ENCODE peak calls at places on chromosomes 3 and 15, in nine cellular contexts. H, Q, L, Z, U, N, Y, O and S are unnamed samples.

GRCh38 chr3:194112120-194113106 is 23.5 kb upstream of the HES1 start:
- DNase-seq in H (no peak), Q (no peak), L (no peak), Z (no peak), U (peak; percentile 97), N (no peak), Y (peak; percentile 91), O (peak; percentile 98), S (peak; percentile 72)

GRCh38 chr15:36803773-36804172 is 224.3 kb downstream of the CDIN1 start:
- DNase-seq in H (no peak), Q (no peak), L (no peak), Z (no peak), U (no peak), N (no peak), Y (no peak), O (no peak), S (no peak)

GRCh38 chr3:89571298-89571697 is 463.9 kb downstream of the EPHA3 start:
- DNase-seq in H (no peak), Q (peak; percentile 14), L (no peak), Z (no peak), U (no peak), N (no peak), Y (no peak), O (no peak), S (no peak)

GRCh38 chr3:61903931-61904657 is 342.7 kb downstream of the PTPRG start:
- DNase-seq in H (no peak), Q (peak; percentile 12), L (no peak), Z (no peak), U (no peak), N (no peak), Y (peak; percentile 15), O (peak; percentile 38), S (no peak)

GRCh38 chr15:99441427-99441766 is 124.4 kb upstream of the MEF2A start:
- DNase-seq in H (no peak), Q (no peak), L (no peak), Z (no peak), U (no peak), N (no peak), Y (no peak), O (no peak), S (no peak)

GRCh38 chr3:134685881-134686802 is 35.3 kb upstream of the KY start:
- DNase-seq in H (no peak), Q (no peak), L (no peak), Z (no peak), U (no peak), N (no peak), Y (no peak), O (peak; percentile 42), S (no peak)

GRCh38 chr15:50426428-50426827 is 2.2 kb downstream of the USP8 start:
- DNase-seq in H (no peak), Q (no peak), L (no peak), Z (no peak), U (no peak), N (no peak), Y (no peak), O (no peak), S (no peak)

GRCh38 chr3:125294414-125294813 is 80.7 kb downstream of the ZNF148 start:
- DNase-seq in H (no peak), Q (no peak), L (no peak), Z (no peak), U (no peak), N (no peak), Y (no peak), O (no peak), S (no peak)

GRCh38 chr3:136835079-136835816 is 16.3 kb downstream of the SLC35G2 start:
- DNase-seq in H (no peak), Q (no peak), L (no peak), Z (no peak), U (no peak), N (no peak), Y (no peak), O (no peak), S (no peak)

GRCh38 chr15:51561271-51561670 is 61.3 kb downstream of the DMXL2 start:
- DNase-seq in H (no peak), Q (no peak), L (no peak), Z (no peak), U (no peak), N (no peak), Y (no peak), O (peak; percentile 57), S (no peak)

GRCh38 chr15:80849308-80849707 is 70.1 kb downstream of the CEMIP start:
- DNase-seq in H (no peak), Q (no peak), L (no peak), Z (no peak), U (peak; percentile 41), N (no peak), Y (peak; percentile 59), O (peak; percentile 95), S (peak; percentile 81)

GRCh38 chr15:51144021-51144532 is 49.4 kb upstream of the TNFAIP8L3 start:
- DNase-seq in H (no peak), Q (no peak), L (no peak), Z (no peak), U (peak; percentile 57), N (no peak), Y (no peak), O (peak; percentile 62), S (no peak)

GRCh38 chr3:11847607-11848006 is 922 bp upstream of the TAMM41 start:
- DNase-seq in H (no peak), Q (no peak), L (no peak), Z (no peak), U (no peak), N (no peak), Y (no peak), O (peak; percentile 20), S (no peak)

GRCh38 chr3:175212896-175213295 is 353.8 kb downstream of the NAALADL2 start:
- DNase-seq in H (no peak), Q (no peak), L (no peak), Z (no peak), U (no peak), N (no peak), Y (no peak), O (no peak), S (no peak)

GRCh38 chr15:53918180-53919079 is 59.8 kb upstream of the UNC13C start:
- DNase-seq in H (no peak), Q (no peak), L (no peak), Z (no peak), U (peak; percentile 25), N (no peak), Y (no peak), O (peak; percentile 38), S (no peak)

GRCh38 chr3:49799761-49800160 is at the start of gene CDHR4:
- DNase-seq in H (no peak), Q (no peak), L (no peak), Z (no peak), U (peak; percentile 72), N (no peak), Y (no peak), O (peak; percentile 91), S (no peak)

GRCh38 chr3:179528786-179529185 is 33.9 kb upstream of the ACTL6A start:
- DNase-seq in H (no peak), Q (no peak), L (no peak), Z (no peak), U (no peak), N (no peak), Y (no peak), O (peak; percentile 76), S (no peak)

GRCh38 chr15:84625125-84625524 is 24.3 kb downstream of the ZSCAN2 start:
- DNase-seq in H (no peak), Q (no peak), L (no peak), Z (no peak), U (no peak), N (no peak), Y (no peak), O (no peak), S (no peak)

GRCh38 chr3:22685598-22685997 is 517.5 kb upstream of the UBE2E2 start:
- DNase-seq in H (no peak), Q (no peak), L (no peak), Z (no peak), U (peak; percentile 5), N (no peak), Y (no peak), O (peak; percentile 20), S (no peak)

GRCh38 chr3:139260041-139260486 is 83.8 kb upstream of the MRPS22 start:
- DNase-seq in H (no peak), Q (no peak), L (no peak), Z (no peak), U (no peak), N (no peak), Y (no peak), O (no peak), S (no peak)

GRCh38 chr15:80474751-80475295 is 70.6 kb downstream of the ARNT2 start:
- DNase-seq in H (no peak), Q (no peak), L (no peak), Z (no peak), U (no peak), N (no peak), Y (no peak), O (no peak), S (no peak)

GRCh38 chr3:8443829-8444791 is 57.5 kb upstream of the LMCD1 start:
- DNase-seq in H (peak; percentile 41), Q (peak; percentile 48), L (no peak), Z (peak; percentile 24), U (peak; percentile 100), N (peak; percentile 70), Y (peak; percentile 96), O (peak; percentile 100), S (peak; percentile 90)

GRCh38 chr3:102356506-102356905 is 78.3 kb upstream of the ZPLD1 start:
- DNase-seq in H (no peak), Q (no peak), L (no peak), Z (no peak), U (no peak), N (no peak), Y (no peak), O (no peak), S (no peak)

GRCh38 chr3:150278843-150279341 is 129.2 kb upstream of the TSC22D2 start:
- DNase-seq in H (no peak), Q (no peak), L (no peak), Z (no peak), U (no peak), N (no peak), Y (no peak), O (peak; percentile 32), S (no peak)

GRCh38 chr3:138452491-138452890 is 18.1 kb downstream of the ESYT3 start:
- DNase-seq in H (no peak), Q (no peak), L (no peak), Z (no peak), U (no peak), N (no peak), Y (no peak), O (no peak), S (no peak)

GRCh38 chr15:72288796-72289596 is 16.6 kb upstream of the PARP6 start:
- DNase-seq in H (no peak), Q (no peak), L (no peak), Z (no peak), U (no peak), N (no peak), Y (no peak), O (no peak), S (no peak)

GRCh38 chr15:41671656-41672636 is 11.7 kb downstream of the MGA start:
- DNase-seq in H (no peak), Q (no peak), L (no peak), Z (no peak), U (no peak), N (no peak), Y (no peak), O (no peak), S (no peak)

GRCh38 chr3:89946863-89947262 is 839.4 kb downstream of the EPHA3 start:
- DNase-seq in H (no peak), Q (no peak), L (no peak), Z (no peak), U (peak; percentile 4), N (no peak), Y (peak; percentile 32), O (no peak), S (no peak)

GRCh38 chr15:76682833-76683232 is 222.3 kb downstream of the SCAPER start:
- DNase-seq in H (no peak), Q (no peak), L (no peak), Z (no peak), U (no peak), N (no peak), Y (no peak), O (no peak), S (no peak)

GRCh38 chr15:67100808-67101581 is 35.6 kb downstream of the SMAD3 start:
- DNase-seq in H (no peak), Q (no peak), L (no peak), Z (no peak), U (no peak), N (no peak), Y (no peak), O (no peak), S (no peak)

GRCh38 chr3:131403216-131403895 is 21.8 kb downstream of the NUDT16 start:
- DNase-seq in H (no peak), Q (no peak), L (no peak), Z (no peak), U (no peak), N (no peak), Y (no peak), O (no peak), S (no peak)